ENCODE peak calls at places on chromosomes 11 and 22, in nine cellular contexts. D is mucosa of descending colon; A is endothelial cell; I is GM12865; Q is kidney tubule cell; P is adrenal gland; M is stimulated activated naive CD4-positive, alpha-beta T cell; H is AG09319; J is NCI-H774. K is an unnamed sample.

GRCh38 chr11:114019046-114019445 is 40.5 kb upstream of the ZBTB16 start:
- DNase-seq in D (no peak), A (no peak), I (no peak), Q (no peak), P (no peak), M (no peak), H (no peak), J (no peak), K (no peak)

GRCh38 chr11:2792376-2793250 is 92.8 kb upstream of the KCNQ1OT1 start:
- DNase-seq in D (peak; percentile 21), A (no peak), I (no peak), Q (peak; percentile 50), P (peak; percentile 10), M (no peak), H (no peak), J (no peak), K (no peak)

GRCh38 chr11:133908827-133909226 is 47.9 kb downstream of the IGSF9B start:
- DNase-seq in D (no peak), A (no peak), I (no peak), Q (no peak), P (no peak), M (no peak), H (no peak), J (no peak), K (no peak)

GRCh38 chr11:71425851-71426250 is 22.3 kb downstream of the DHCR7 start:
- DNase-seq in D (no peak), A (no peak), I (no peak), Q (peak; percentile 55), P (no peak), M (no peak), H (no peak), J (no peak), K (no peak)

GRCh38 chr11:66693356-66694055 is 15.8 kb upstream of the RBM4B start:
- DNase-seq in D (no peak), A (no peak), I (no peak), Q (no peak), P (no peak), M (no peak), H (no peak), J (no peak), K (no peak)

GRCh38 chr11:112206071-112206470 is 20.2 kb upstream of the PTS start:
- DNase-seq in D (no peak), A (no peak), I (no peak), Q (no peak), P (no peak), M (no peak), H (no peak), J (no peak), K (no peak)

GRCh38 chr11:33016654-33017053 is 976 bp downstream of the DEPDC7 start:
- DNase-seq in D (no peak), A (no peak), I (no peak), Q (no peak), P (no peak), M (no peak), H (no peak), J (no peak), K (no peak)

GRCh38 chr22:40553014-40553579 is 83.4 kb downstream of the MRTFA start:
- DNase-seq in D (no peak), A (no peak), I (no peak), Q (no peak), P (no peak), M (no peak), H (no peak), J (no peak), K (no peak)

GRCh38 chr11:67542169-67542568 is 18.9 kb upstream of the CABP2 start:
- DNase-seq in D (no peak), A (no peak), I (no peak), Q (no peak), P (no peak), M (no peak), H (no peak), J (no peak), K (no peak)

GRCh38 chr11:26286472-26287066 is 45.4 kb upstream of the ANO3 start:
- DNase-seq in D (no peak), A (peak; percentile 18), I (peak; percentile 11), Q (peak; percentile 13), P (no peak), M (no peak), H (no peak), J (no peak), K (no peak)

GRCh38 chr22:48422900-48423480 is 1404.7 kb downstream of the BRD1 start:
- DNase-seq in D (no peak), A (no peak), I (no peak), Q (no peak), P (no peak), M (no peak), H (no peak), J (no peak), K (no peak)

GRCh38 chr22:43867839-43868652 is 5.7 kb upstream of the SULT4A1 start:
- DNase-seq in D (peak; percentile 63), A (peak; percentile 85), I (no peak), Q (peak; percentile 51), P (peak; percentile 49), M (no peak), H (peak; percentile 3), J (no peak), K (peak; percentile 37)

GRCh38 chr11:24386551-24387404 is 110.1 kb upstream of the LUZP2 start:
- DNase-seq in D (no peak), A (peak; percentile 8), I (peak; percentile 0), Q (peak; percentile 22), P (no peak), M (no peak), H (peak; percentile 0), J (peak; percentile 55), K (peak; percentile 9)

GRCh38 chr11:69450857-69451220 is 30.6 kb upstream of the LINC01488 start:
- DNase-seq in D (no peak), A (no peak), I (no peak), Q (no peak), P (no peak), M (no peak), H (no peak), J (no peak), K (no peak)

GRCh38 chr11:115007851-115008250 is 329.5 kb downstream of the NXPE2 start:
- DNase-seq in D (no peak), A (no peak), I (no peak), Q (no peak), P (no peak), M (no peak), H (no peak), J (no peak), K (no peak)

GRCh38 chr11:70305501-70305900 is 35.0 kb downstream of the PPFIA1 start:
- DNase-seq in D (no peak), A (no peak), I (no peak), Q (no peak), P (no peak), M (no peak), H (no peak), J (no peak), K (no peak)

GRCh38 chr11:72759468-72759867 is 7.3 kb upstream of the ARAP1 start:
- DNase-seq in D (no peak), A (no peak), I (no peak), Q (no peak), P (no peak), M (no peak), H (no peak), J (peak; percentile 70), K (no peak)

GRCh38 chr22:43260818-43261217 is 73.9 kb upstream of the TTLL12 start:
- DNase-seq in D (no peak), A (no peak), I (no peak), Q (no peak), P (peak; percentile 84), M (no peak), H (no peak), J (no peak), K (peak; percentile 10)

GRCh38 chr11:127649958-127650357 is 649.4 kb upstream of the KIRREL3 start:
- DNase-seq in D (no peak), A (no peak), I (no peak), Q (no peak), P (no peak), M (no peak), H (no peak), J (no peak), K (no peak)

GRCh38 chr22:47344414-47344813 is 582.0 kb downstream of the TBC1D22A start:
- DNase-seq in D (no peak), A (no peak), I (no peak), Q (no peak), P (no peak), M (no peak), H (no peak), J (no peak), K (no peak)

GRCh38 chr11:727281-727701 is 20.0 kb upstream of the TALDO1 start:
- DNase-seq in D (peak; percentile 50), A (no peak), I (no peak), Q (no peak), P (no peak), M (no peak), H (no peak), J (no peak), K (no peak)

GRCh38 chr11:2844116-2844515 is 41.5 kb downstream of the CDKN1C start:
- DNase-seq in D (no peak), A (no peak), I (no peak), Q (no peak), P (no peak), M (no peak), H (no peak), J (no peak), K (no peak)

GRCh38 chr22:49429066-49429465 is 398.6 kb downstream of the BRD1 start:
- DNase-seq in D (no peak), A (no peak), I (no peak), Q (no peak), P (no peak), M (no peak), H (no peak), J (no peak), K (no peak)

GRCh38 chr22:46600397-46600796 is 19.8 kb upstream of the GRAMD4 start:
- DNase-seq in D (no peak), A (no peak), I (no peak), Q (no peak), P (no peak), M (no peak), H (no peak), J (no peak), K (no peak)

GRCh38 chr22:27983361-27983791 is 64.3 kb upstream of the PITPNB start:
- DNase-seq in D (no peak), A (no peak), I (no peak), Q (no peak), P (no peak), M (no peak), H (no peak), J (no peak), K (no peak)

GRCh38 chr22:29216873-29217666 is 11.4 kb downstream of the EMID1 start:
- DNase-seq in D (no peak), A (no peak), I (peak; percentile 49), Q (peak; percentile 6), P (peak; percentile 97), M (no peak), H (peak; percentile 37), J (no peak), K (no peak)

K was measured in smooth muscle cell of the brain vasculature.